ENCODE peak calls at places on chromosomes 5 and 9, in seven cellular contexts. E, I, O, F, X, Z and R are unnamed samples.

GRCh38 chr5:78060421-78060820 is 234.1 kb downstream of the AP3B1 start:
- DNase-seq in Z (no peak), X (no peak), O (peak), F (no peak), I (no peak), E (no peak), R (no peak)

GRCh38 chr9:97543568-97543967 is 42.1 kb downstream of the TMOD1 start:
- DNase-seq in Z (no peak), I (no peak), F (no peak), E (no peak), O (no peak), X (no peak), R (no peak)

GRCh38 chr9:26773054-26773453 is 119.5 kb downstream of the CAAP1 start:
- DNase-seq in I (no peak), O (no peak), X (no peak), F (no peak), E (no peak), Z (no peak), R (no peak)

GRCh38 chr5:177327539-177328522 is 16.1 kb upstream of the MXD3 start:
- DNase-seq in F (no peak), O (peak), E (no peak), X (no peak), Z (no peak), I (no peak), R (no peak)

GRCh38 chr9:1117439-1117838 is 67.3 kb downstream of the DMRT2 start:
- DNase-seq in F (no peak), Z (no peak), I (no peak), O (no peak), X (no peak), E (no peak), R (no peak)

GRCh38 chr5:77645158-77645994 is 6.9 kb upstream of the OTP start:
- DNase-seq in E (no peak), F (peak), Z (peak), I (peak), O (no peak), X (no peak), R (peak)

GRCh38 chr5:152106571-152106970 is 181.9 kb upstream of the GLRA1 start:
- DNase-seq in O (no peak), E (no peak), I (no peak), X (no peak), F (no peak), Z (no peak), R (no peak)

GRCh38 chr5:86143837-86144236 is 473.9 kb upstream of the COX7C start:
- DNase-seq in O (no peak), F (no peak), I (no peak), Z (no peak), E (no peak), X (no peak), R (no peak)

GRCh38 chr5:173741729-173742431 is 125.4 kb upstream of the BOD1 start:
- DNase-seq in O (no peak), F (no peak), I (no peak), Z (no peak), X (no peak), E (no peak), R (no peak)

GRCh38 chr5:149284501-149284900 is 12.8 kb downstream of the AFAP1L1 start:
- DNase-seq in O (peak), I (no peak), E (no peak), X (no peak), F (no peak), Z (no peak), R (no peak)

GRCh38 chr9:8733096-8733954 is 933.7 kb upstream of the DMAC1 start:
- DNase-seq in X (no peak), E (no peak), O (no peak), F (no peak), Z (no peak), I (no peak), R (no peak)

GRCh38 chr5:10532421-10532820 is 31.4 kb upstream of the ANKRD33B start:
- DNase-seq in Z (no peak), X (no peak), F (no peak), I (no peak), O (no peak), E (no peak), R (no peak)

GRCh38 chr9:87556039-87556438 is 58.4 kb downstream of the DAPK1 start:
- DNase-seq in I (no peak), Z (no peak), X (no peak), O (no peak), F (no peak), E (no peak), R (no peak)

GRCh38 chr9:121814594-121814993 is 163.2 kb downstream of the DAB2IP start:
- DNase-seq in O (no peak), E (no peak), I (no peak), Z (no peak), F (no peak), X (no peak), R (no peak)

GRCh38 chr9:131503626-131504465 is 1.1 kb downstream of the POMT1 start:
- DNase-seq in O (peak), X (peak), F (peak), I (peak), E (peak), Z (peak), R (peak)

GRCh38 chr5:171029401-171029800 is 167.6 kb downstream of the RANBP17 start:
- DNase-seq in I (no peak), Z (no peak), E (no peak), F (no peak), O (no peak), X (no peak), R (no peak)

GRCh38 chr9:137832830-137833590 is 44.6 kb upstream of the CACNA1B start:
- DNase-seq in I (no peak), F (no peak), Z (no peak), E (no peak), X (no peak), O (no peak), R (no peak)

GRCh38 chr5:1008451-1009358 is at the start of gene NKD2:
- DNase-seq in X (no peak), Z (peak), O (no peak), I (peak), E (no peak), F (peak), R (peak)

GRCh38 chr5:158013939-158014338 is 155.0 kb upstream of the CLINT1 start:
- DNase-seq in I (no peak), X (no peak), O (peak), Z (no peak), E (peak), F (no peak), R (no peak)

GRCh38 chr5:132334812-132335211 is 34.7 kb upstream of the SLC22A5 start:
- DNase-seq in F (no peak), Z (no peak), O (peak), E (no peak), I (no peak), X (no peak), R (no peak)

GRCh38 chr9:38082456-38083287 is 13.6 kb upstream of the SHB start:
- DNase-seq in Z (no peak), E (no peak), O (no peak), I (no peak), F (no peak), X (no peak), R (no peak)

GRCh38 chr5:32170303-32171170 is 3.6 kb downstream of the GOLPH3 start:
- DNase-seq in O (peak), F (no peak), X (no peak), I (no peak), Z (no peak), E (no peak), R (no peak)

GRCh38 chr9:134594376-134594941 is 47.1 kb upstream of the COL5A1 start:
- DNase-seq in X (no peak), O (no peak), E (no peak), I (no peak), Z (no peak), F (no peak), R (no peak)

GRCh38 chr9:120637919-120638318 is 58.0 kb upstream of the CDK5RAP2 start:
- DNase-seq in X (no peak), F (no peak), O (no peak), I (no peak), E (no peak), Z (no peak), R (no peak)